ENCODE peak calls at places on chromosomes 1 and 21, in ten cellular contexts. I is LoVo; P is effector memory CD4-positive, alpha-beta T cell; J is dermis blood vessel endothelial cell; A is stromal cell of bone marrow; M is GM04504; Z is GM18507; F is psoas muscle; S is substantia nigra; B is occipital lobe. O is an unnamed sample.

GRCh38 chr1:47563206-47563605 is 125.4 kb downstream of the FOXD2 start:
- DNase-seq in I (no peak), P (no peak), J (no peak), A (peak), M (no peak), Z (no peak), F (no peak), S (no peak), B (no peak), O (no peak)

GRCh38 chr1:34663031-34663430 is 91.8 kb upstream of the GJB5 start:
- DNase-seq in I (no peak), P (no peak), J (no peak), A (no peak), M (no peak), Z (no peak), F (no peak), S (no peak), B (no peak), O (no peak)

GRCh38 chr1:30750751-30751291 is 6.8 kb downstream of the LAPTM5 start:
- DNase-seq in I (no peak), P (no peak), J (no peak), A (no peak), M (no peak), Z (no peak), F (no peak), S (no peak), B (no peak), O (no peak)

GRCh38 chr21:8989261-8989882 is 1532.0 kb upstream of the TPTE start:
- DNase-seq in I (no peak), P (no peak), J (no peak), A (no peak), M (no peak), Z (no peak), F (no peak), S (no peak), B (no peak), O (no peak)

GRCh38 chr1:9659328-9659727 is 7.8 kb downstream of the PIK3CD start:
- DNase-seq in I (no peak), P (no peak), J (no peak), A (peak), M (peak), Z (no peak), F (no peak), S (no peak), B (no peak), O (peak)

GRCh38 chr1:211944733-211945500 is 90.4 kb downstream of the INTS7 start:
- DNase-seq in I (peak), P (no peak), J (no peak), A (no peak), M (no peak), Z (no peak), F (no peak), S (no peak), B (no peak), O (peak)

GRCh38 chr1:228830954-228831481 is 95.7 kb downstream of the RHOU start:
- DNase-seq in I (peak), P (no peak), J (peak), A (no peak), M (peak), Z (peak), F (no peak), S (no peak), B (no peak), O (no peak)

GRCh38 chr1:53543130-53543770 is 84.1 kb downstream of the DMRTB1 start:
- DNase-seq in I (no peak), P (no peak), J (no peak), A (no peak), M (no peak), Z (no peak), F (peak), S (no peak), B (no peak), O (no peak)

GRCh38 chr1:152167835-152168534 is 9.0 kb upstream of the RPTN start:
- DNase-seq in I (peak), P (no peak), J (no peak), A (peak), M (peak), Z (no peak), F (no peak), S (no peak), B (no peak), O (no peak)

GRCh38 chr1:52651904-52652303 is 18.9 kb downstream of the SHISAL2A start:
- DNase-seq in I (no peak), P (no peak), J (no peak), A (no peak), M (no peak), Z (no peak), F (no peak), S (no peak), B (no peak), O (no peak)

GRCh38 chr1:2340086-2340917 is 51.1 kb downstream of the MORN1 start:
- DNase-seq in I (no peak), P (no peak), J (no peak), A (no peak), M (no peak), Z (no peak), F (no peak), S (no peak), B (no peak), O (no peak)

GRCh38 chr1:39642796-39643195 is 3.4 kb upstream of the HEYL start:
- DNase-seq in I (no peak), P (no peak), J (no peak), A (peak), M (peak), Z (no peak), F (no peak), S (no peak), B (no peak), O (no peak)

GRCh38 chr1:22077728-22078127 is 25.2 kb downstream of the CDC42 start:
- DNase-seq in I (no peak), P (no peak), J (peak), A (peak), M (no peak), Z (no peak), F (no peak), S (no peak), B (no peak), O (no peak)

GRCh38 chr1:212219679-212220463 is 65.3 kb upstream of the PPP2R5A start:
- DNase-seq in I (peak), P (no peak), J (no peak), A (no peak), M (no peak), Z (no peak), F (no peak), S (no peak), B (no peak), O (no peak)

GRCh38 chr1:35535243-35535642 is 22.0 kb downstream of the KIAA0319L start:
- DNase-seq in I (no peak), P (no peak), J (no peak), A (no peak), M (no peak), Z (no peak), F (no peak), S (no peak), B (no peak), O (no peak)

GRCh38 chr1:185598326-185598725 is 135.9 kb upstream of the HMCN1 start:
- DNase-seq in I (no peak), P (no peak), J (no peak), A (no peak), M (no peak), Z (no peak), F (no peak), S (no peak), B (no peak), O (no peak)

GRCh38 chr1:161019767-161020572 is 982 bp downstream of the F11R start:
- DNase-seq in I (no peak), P (no peak), J (peak), A (no peak), M (no peak), Z (no peak), F (no peak), S (no peak), B (no peak), O (no peak)

GRCh38 chr1:155940531-155940992 is 876 bp upstream of the RXFP4 start:
- DNase-seq in I (peak), P (no peak), J (peak), A (no peak), M (no peak), Z (no peak), F (no peak), S (no peak), B (no peak), O (no peak)

O was measured in fibroblast of the conjunctiva.